ENCODE peak calls at places on chromosomes 5 and 9, in six cellular contexts. K, G, V, Z, W and I are unnamed samples.

GRCh38 chr5:60977956-60978737 is 33.1 kb downstream of the NDUFAF2 start:
- DNase-seq in K (no peak), G (no peak), V (no peak), Z (no peak), W (no peak), I (no peak)

GRCh38 chr9:125929846-125930245 is 182.7 kb downstream of the PBX3 start:
- DNase-seq in K (no peak), G (no peak), V (no peak), Z (no peak), W (no peak), I (no peak)

GRCh38 chr9:114004221-114004716 is 73.8 kb downstream of the AMBP start:
- DNase-seq in K (no peak), G (no peak), V (no peak), Z (no peak), W (peak), I (no peak)

GRCh38 chr9:132943677-132944293 is 631 bp downstream of the TSC1 start:
- DNase-seq in K (no peak), G (no peak), V (peak), Z (no peak), W (no peak), I (no peak)

GRCh38 chr5:100430268-100430900 is 104.8 kb upstream of the FAM174A start:
- DNase-seq in K (peak), G (peak), V (peak), Z (no peak), W (no peak), I (no peak)

GRCh38 chr9:35112257-35113020 is 3.2 kb downstream of the ATOSB start:
- DNase-seq in K (no peak), G (no peak), V (no peak), Z (no peak), W (peak), I (no peak)

GRCh38 chr9:35914307-35914807 is 5.1 kb downstream of the SPAAR start:
- DNase-seq in K (no peak), G (no peak), V (no peak), Z (no peak), W (peak), I (no peak)

GRCh38 chr9:137463194-137463930 is 4.2 kb upstream of the NSMF start:
- DNase-seq in K (no peak), G (no peak), V (no peak), Z (no peak), W (peak), I (peak)

GRCh38 chr5:72402959-72403628 is 82.9 kb downstream of the PTCD2 start:
- DNase-seq in K (no peak), G (no peak), V (no peak), Z (no peak), W (no peak), I (no peak)

GRCh38 chr9:95048225-95049087 is 269.1 kb downstream of the FANCC start:
- DNase-seq in K (peak), G (peak), V (peak), Z (no peak), W (peak), I (peak)